ENCODE peak calls at places on chromosomes 13 and 19, in five cellular contexts. I is NT2/D1, X is HepG2, R is H1, K is HEK293T. Y is an unnamed sample.
A peak's percentile ranks its signal among the peaks of the same experiment; 100 is the strongest.

GRCh38 chr19:42129399-42130253 is 2.6 kb downstream of the POU2F2 start:
- DNase-seq in I (no peak), R (no peak), X (no peak), K (no peak), Y (peak; percentile 93)

GRCh38 chr19:41879670-41880328 is 2.7 kb downstream of the CD79A start:
- DNase-seq in I (no peak), K (no peak), R (no peak), X (no peak), Y (no peak)

GRCh38 chr19:7463575-7463974 is 25.3 kb downstream of the PEX11G start:
- DNase-seq in X (no peak), R (no peak), K (no peak), I (no peak), Y (no peak)

GRCh38 chr19:30046522-30046921 is 104.5 kb downstream of the URI1 start:
- DNase-seq in I (no peak), K (no peak), R (no peak), X (no peak), Y (peak; percentile 33)

GRCh38 chr13:20118268-20119140 is 42.3 kb downstream of the GJA3 start:
- DNase-seq in K (peak; percentile 11), R (no peak), I (no peak), X (no peak), Y (no peak)

GRCh38 chr19:3324405-3324856 is 42.0 kb upstream of the NFIC start:
- DNase-seq in R (no peak), I (no peak), K (peak; percentile 76), X (peak; percentile 52), Y (no peak)

GRCh38 chr13:39273953-39274352 is 235.7 kb downstream of the NHLRC3 start:
- DNase-seq in K (peak; percentile 14), I (no peak), X (no peak), R (no peak), Y (no peak)

GRCh38 chr19:8306235-8307054 is 1.7 kb downstream of the CD320 start:
- DNase-seq in R (no peak), X (no peak), I (no peak), K (no peak), Y (no peak)

GRCh38 chr19:7492142-7493055 is 3.6 kb upstream of the PEX11G start:
- DNase-seq in I (no peak), K (no peak), X (no peak), R (no peak), Y (no peak)

GRCh38 chr13:50299546-50300249 is 284.5 kb downstream of the KCNRG start:
- DNase-seq in K (no peak), X (no peak), R (no peak), I (no peak), Y (no peak)

GRCh38 chr13:28239374-28239773 is 101.0 kb downstream of the PAN3 start:
- DNase-seq in K (no peak), X (no peak), I (no peak), R (no peak), Y (no peak)

GRCh38 chr19:45101796-45102195 is 8.8 kb downstream of the PPP1R37 start:
- DNase-seq in K (no peak), I (no peak), X (no peak), R (no peak), Y (no peak)

GRCh38 chr13:75489502-75490263 is 7.7 kb upstream of the TBC1D4 start:
- DNase-seq in X (peak; percentile 46), I (no peak), K (no peak), R (no peak), Y (peak; percentile 76)
- TF ChIP-seq SUZ12 in X (no peak), I (no peak), K (no peak), R (no peak), Y (no peak)

DNA sequence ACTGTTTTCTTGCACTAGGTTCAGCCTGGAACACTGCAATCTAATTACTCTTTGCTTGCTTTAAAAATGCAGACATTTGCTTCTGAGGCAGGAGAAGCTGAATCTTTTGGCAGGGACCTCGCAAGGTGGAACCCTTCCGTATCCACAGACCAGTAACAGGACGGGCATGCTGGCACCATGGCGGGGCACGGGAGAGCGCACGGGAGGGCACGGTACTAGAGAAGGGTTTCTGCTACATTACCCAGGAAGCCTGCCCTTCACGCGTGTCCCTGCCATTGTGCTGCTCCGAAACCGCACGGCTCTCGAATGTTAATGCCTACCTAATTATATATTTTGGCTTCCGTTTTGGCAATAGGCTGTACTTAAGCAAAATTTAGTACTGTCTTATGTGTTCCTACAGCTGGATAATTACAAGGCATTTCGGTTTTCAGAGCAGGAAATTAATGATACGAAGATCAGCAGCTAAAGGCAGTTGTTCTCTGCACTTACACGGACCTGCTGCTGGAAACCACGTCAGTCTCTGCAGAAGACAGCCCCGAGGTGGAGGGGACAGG is 430.4 kb downstream of the IRS2 start:
- DNase-seq in R (no peak), X (no peak), I (no peak), K (no peak), Y (no peak)
- TF ChIP-seq SUZ12 in R (no peak), X (no peak), I (no peak), K (no peak), Y (no peak)

GRCh38 chr19:10708261-10708660 is 7.0 kb downstream of the QTRT1 start:
- DNase-seq in X (no peak), R (no peak), K (no peak), I (no peak), Y (no peak)
- TF ChIP-seq SUZ12 in X (no peak), R (no peak), K (no peak), I (no peak), Y (no peak)

GRCh38 chr13:40813662-40814454 is 24.4 kb downstream of the SLC25A15 start:
- DNase-seq in X (peak; percentile 30), I (peak; percentile 8), K (peak; percentile 46), R (no peak), Y (no peak)
- TF ChIP-seq SUZ12 in X (no peak), I (no peak), K (no peak), R (no peak), Y (no peak)

DNA sequence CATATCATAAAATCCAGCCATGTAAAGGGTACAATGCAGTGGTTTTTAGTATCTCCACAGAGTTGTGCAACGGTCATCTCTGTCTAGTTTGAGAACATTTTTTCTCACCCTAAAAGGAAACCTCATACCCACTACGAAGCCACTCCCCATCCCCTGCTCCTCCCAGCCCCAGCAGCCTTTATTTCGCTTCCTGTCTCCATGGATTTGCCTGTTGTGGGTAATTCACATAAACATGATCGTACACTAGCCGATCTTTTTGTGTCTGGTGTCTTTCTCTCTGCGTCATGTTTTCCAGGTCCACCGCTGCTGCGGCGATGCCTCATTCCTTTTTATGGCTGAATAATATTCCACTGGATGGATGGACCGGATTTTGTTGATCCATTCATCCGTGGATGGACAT is 28.6 kb downstream of the BICRA start:
- DNase-seq in X (no peak), I (no peak), K (no peak), R (no peak), Y (no peak)
- TF ChIP-seq SUZ12 in X (no peak), I (no peak), K (no peak), R (no peak), Y (no peak)

DNA sequence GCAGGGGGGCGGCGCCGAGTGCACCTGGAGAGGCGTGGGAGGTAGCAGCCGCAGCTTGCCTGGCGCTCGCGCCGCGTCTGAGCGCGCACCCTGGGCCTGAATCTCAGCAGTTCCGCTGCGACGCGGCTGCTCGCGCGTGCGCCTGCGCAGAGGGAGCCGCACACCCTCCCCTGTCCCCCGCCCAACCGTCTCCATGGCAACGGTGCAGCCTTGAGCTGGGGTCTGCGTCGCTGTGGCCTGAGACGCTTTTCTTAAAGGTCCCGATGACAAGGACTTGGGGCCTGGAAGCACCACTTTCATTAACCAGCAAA is at the start of gene PNMA8B:
- DNase-seq in K (no peak), I (peak; percentile 74), R (peak; percentile 78), X (no peak), Y (no peak)
- TF ChIP-seq SUZ12 in K (no peak), I (no peak), R (no peak), X (no peak), Y (no peak)

Y was measured in GM12878.